ENCODE peak calls at places on chromosomes 1 and 21, in four cellular contexts. T is ovary, K is fibroblast of lung, B is substantia nigra. X is an unnamed sample.

GRCh38 chr21:34199121-34199910 is 125.9 kb downstream of the MRPS6 start:
- DNase-seq in K (no peak), T (no peak), B (no peak), X (no peak)

GRCh38 chr1:4636186-4636585 is 18.2 kb upstream of the AJAP1 start:
- DNase-seq in B (no peak), T (no peak), K (no peak), X (no peak)

GRCh38 chr1:74235153-74235552 is at the start of gene TNNI3K:
- DNase-seq in K (no peak), B (no peak), T (no peak), X (no peak)

GRCh38 chr1:29758764-29759499 is 522.6 kb downstream of the PTPRU start:
- DNase-seq in T (no peak), K (no peak), B (no peak), X (no peak)

GRCh38 chr1:36542962-36543515 is 60.3 kb upstream of the CSF3R start:
- DNase-seq in T (no peak), B (no peak), K (no peak), X (no peak)

GRCh38 chr1:184296466-184297243 is 90.2 kb upstream of the C1orf21 start:
- DNase-seq in K (peak), B (peak), T (peak), X (peak)

GRCh38 chr1:43936470-43937151 is 3.0 kb downstream of the ARTN start:
- DNase-seq in K (peak), T (peak), B (no peak), X (no peak)

GRCh38 chr1:97907886-97908285 is 12.9 kb downstream of the DPYD start:
- DNase-seq in B (no peak), K (no peak), T (no peak), X (no peak)

GRCh38 chr1:46097149-46097472 is 35.3 kb downstream of the PIK3R3 start:
- DNase-seq in K (no peak), T (no peak), B (no peak), X (no peak)

GRCh38 chr1:183804916-183805734 is at the start of gene RGL1:
- DNase-seq in T (peak), K (peak), B (peak), X (peak)

GRCh38 chr1:221687731-221688487 is 54.0 kb downstream of the DUSP10 start:
- DNase-seq in B (no peak), T (no peak), K (peak), X (no peak)

GRCh38 chr1:155455588-155456195 is 106.9 kb downstream of the ASH1L start:
- DNase-seq in K (peak), T (no peak), B (no peak), X (no peak)

GRCh38 chr1:43968348-43968948 is 1.4 kb upstream of the DPH2 start:
- DNase-seq in B (no peak), K (no peak), T (no peak), X (no peak)

DNA sequence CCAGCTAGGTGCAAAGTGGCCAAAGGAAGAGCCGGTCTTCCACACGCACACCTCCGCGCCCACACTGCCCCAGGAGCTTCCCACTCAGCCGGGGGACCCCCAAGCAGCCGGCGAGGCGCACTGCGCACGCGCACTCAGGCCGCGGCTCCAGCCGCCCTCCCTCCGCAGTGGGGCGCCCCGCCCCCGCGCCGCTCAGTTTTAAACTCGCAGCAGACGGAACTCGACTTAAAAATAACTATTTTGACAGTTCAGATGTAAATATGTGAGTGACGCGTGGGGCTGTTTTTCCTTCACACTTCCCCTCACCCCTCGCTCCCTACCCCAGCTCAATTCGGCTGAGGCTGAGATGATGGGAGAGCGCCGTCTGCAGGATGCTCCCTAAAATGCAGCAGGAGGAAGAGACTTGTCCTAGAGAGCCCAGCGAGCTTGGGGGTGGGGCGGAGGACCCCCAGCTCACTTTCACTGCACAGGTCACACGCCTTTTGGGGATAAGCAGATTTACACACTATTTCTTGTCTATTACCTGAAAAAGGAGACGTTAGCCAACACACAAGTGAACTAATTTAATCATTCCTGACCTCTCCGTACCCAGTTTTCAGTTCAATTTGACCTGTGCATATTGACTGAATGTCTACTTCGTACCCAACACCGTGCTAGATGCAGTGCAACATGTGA is 8.9 kb upstream of the LEMD1 start:
- DNase-seq in K (peak), T (peak), B (peak), X (no peak)
- H3K27ac ChIP-seq in K (no peak), T (no peak), B (no peak), X (no peak)

GRCh38 chr1:226826479-226827245 is 43.8 kb upstream of the PSEN2 start:
- DNase-seq in K (no peak), T (no peak), B (no peak), X (no peak)

GRCh38 chr1:226827968-226828513 is 42.4 kb upstream of the PSEN2 start:
- DNase-seq in B (peak), K (peak), T (peak), X (peak)

GRCh38 chr1:226825746-226826100 is 44.7 kb upstream of the PSEN2 start:
- DNase-seq in T (no peak), K (no peak), B (no peak), X (no peak)

GRCh38 chr1:226829105-226829504 is 41.3 kb upstream of the PSEN2 start:
- DNase-seq in B (no peak), T (no peak), K (no peak), X (no peak)

DNA sequence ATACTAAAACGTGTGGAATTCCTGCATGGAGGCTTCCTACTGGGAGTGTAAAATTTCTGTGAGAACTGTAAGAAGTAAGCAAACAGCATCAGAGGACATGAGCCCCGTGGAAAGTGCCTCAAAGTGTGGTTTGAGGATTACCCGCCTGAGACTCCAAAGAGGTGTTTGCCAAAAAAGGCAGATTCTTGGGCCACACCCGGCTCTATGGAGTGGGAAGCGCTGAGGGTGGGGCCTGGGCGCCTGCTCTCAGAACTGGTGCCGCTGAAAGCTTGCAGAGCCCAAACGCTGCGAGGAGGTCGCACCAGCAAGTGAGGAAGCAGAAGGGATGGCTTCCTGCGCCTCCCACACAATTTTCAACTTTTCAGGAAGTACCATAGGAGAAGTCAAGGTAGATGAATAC is 43.0 kb upstream of the PSEN2 start:
- DNase-seq in B (no peak), T (peak), K (no peak), X (peak)
- H3K27ac ChIP-seq in B (peak), T (peak), K (peak), X (peak)

GRCh38 chr1:235369802-235370201 is 2.6 kb downstream of the TBCE start:
- DNase-seq in K (no peak), B (no peak), T (no peak), X (no peak)

GRCh38 chr1:235367000-235367908 is at the start of gene TBCE:
- DNase-seq in T (peak), K (peak), B (peak), X (peak)

GRCh38 chr1:235368428-235368827 is 1.2 kb downstream of the TBCE start:
- DNase-seq in B (no peak), T (no peak), K (no peak), X (no peak)

GRCh38 chr1:235366286-235366685 is 941 bp upstream of the TBCE start:
- DNase-seq in T (no peak), K (no peak), B (no peak), X (no peak)
- H3K27ac ChIP-seq in T (no peak), K (peak), B (no peak), X (peak)

DNA sequence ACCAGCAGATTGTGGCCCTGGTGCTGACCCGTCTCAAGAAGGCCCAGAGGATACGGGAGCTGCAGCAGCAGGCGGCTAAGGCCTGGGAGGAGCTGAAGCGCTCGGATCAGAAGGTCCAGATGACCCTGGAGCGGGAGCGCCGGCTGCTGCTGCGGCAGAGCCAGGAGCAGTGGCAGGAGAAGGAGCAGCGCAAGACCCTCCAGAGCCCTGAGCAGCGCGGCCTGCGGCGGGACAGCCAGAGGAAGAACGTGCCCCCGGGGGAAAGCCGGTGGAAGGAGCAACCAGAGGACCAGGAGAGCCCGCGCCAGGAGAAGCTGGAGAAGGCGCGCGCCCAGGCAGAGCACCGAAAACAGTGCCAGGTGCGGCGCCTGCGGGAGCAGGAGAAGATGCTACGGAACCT is 1.0 kb downstream of the CCDC185 start:
- DNase-seq in T (no peak), K (no peak), B (no peak), X (no peak)
- H3K27ac ChIP-seq in T (no peak), K (no peak), B (no peak), X (no peak)

GRCh38 chr1:71462247-71462646 is 381.4 kb upstream of the ZRANB2 start:
- DNase-seq in B (no peak), T (no peak), K (no peak), X (no peak)
- H3K27ac ChIP-seq in B (no peak), T (no peak), K (no peak), X (no peak)

GRCh38 chr21:25896657-25897056 is 161.9 kb downstream of the GABPA start:
- DNase-seq in T (no peak), B (no peak), K (no peak), X (no peak)
- H3K27ac ChIP-seq in T (no peak), B (peak), K (no peak), X (no peak)

DNA sequence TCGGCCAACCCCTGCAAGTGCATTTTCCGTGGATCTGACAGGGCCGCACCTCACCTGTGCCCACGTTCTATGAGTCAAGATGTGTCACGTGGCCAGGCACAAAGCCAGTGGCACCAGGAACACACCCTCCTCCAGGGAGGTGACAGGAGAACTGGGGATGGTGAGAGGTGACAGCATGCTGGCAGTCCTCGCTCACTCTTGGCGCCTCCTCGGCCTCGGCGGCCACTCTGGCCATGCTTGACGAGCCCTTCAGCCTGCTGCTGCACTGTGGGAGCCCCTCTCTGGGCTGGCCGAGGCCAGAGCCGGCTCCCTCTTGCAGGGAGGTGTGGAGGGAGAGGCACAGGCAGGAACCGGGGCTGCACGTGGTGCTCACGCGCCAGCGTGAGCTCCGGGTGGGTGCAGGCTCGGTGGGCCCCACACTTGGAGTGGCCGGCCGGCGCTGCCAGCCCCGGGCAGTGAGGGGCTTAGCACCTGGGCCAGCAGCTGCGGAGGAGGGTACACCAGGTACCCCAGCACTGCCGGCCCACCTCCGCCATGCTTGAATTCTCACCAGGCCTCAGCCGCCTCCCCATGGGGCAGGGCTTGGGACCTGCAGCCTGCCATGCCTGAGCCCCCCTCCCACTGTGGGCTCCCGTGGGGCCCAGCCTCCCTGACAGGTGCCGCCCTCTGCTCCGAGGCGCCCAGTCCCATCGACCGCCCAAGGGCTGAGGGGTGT is 11.6 kb upstream of the TTC34 start:
- DNase-seq in K (no peak), T (no peak), B (no peak), X (no peak)
- H3K27ac ChIP-seq in K (no peak), T (no peak), B (no peak), X (no peak)

GRCh38 chr1:6353948-6354658 is 39.5 kb downstream of the ACOT7 start:
- DNase-seq in K (no peak), B (no peak), T (no peak), X (peak)

GRCh38 chr1:6357243-6357929 is 36.2 kb downstream of the ACOT7 start:
- DNase-seq in K (no peak), T (no peak), B (no peak), X (no peak)

GRCh38 chr1:6355621-6356020 is 37.9 kb downstream of the ACOT7 start:
- DNase-seq in K (no peak), T (no peak), B (no peak), X (no peak)

GRCh38 chr1:6353605-6353947 is 40.0 kb downstream of the ACOT7 start:
- DNase-seq in B (no peak), T (no peak), K (no peak), X (no peak)

DNA sequence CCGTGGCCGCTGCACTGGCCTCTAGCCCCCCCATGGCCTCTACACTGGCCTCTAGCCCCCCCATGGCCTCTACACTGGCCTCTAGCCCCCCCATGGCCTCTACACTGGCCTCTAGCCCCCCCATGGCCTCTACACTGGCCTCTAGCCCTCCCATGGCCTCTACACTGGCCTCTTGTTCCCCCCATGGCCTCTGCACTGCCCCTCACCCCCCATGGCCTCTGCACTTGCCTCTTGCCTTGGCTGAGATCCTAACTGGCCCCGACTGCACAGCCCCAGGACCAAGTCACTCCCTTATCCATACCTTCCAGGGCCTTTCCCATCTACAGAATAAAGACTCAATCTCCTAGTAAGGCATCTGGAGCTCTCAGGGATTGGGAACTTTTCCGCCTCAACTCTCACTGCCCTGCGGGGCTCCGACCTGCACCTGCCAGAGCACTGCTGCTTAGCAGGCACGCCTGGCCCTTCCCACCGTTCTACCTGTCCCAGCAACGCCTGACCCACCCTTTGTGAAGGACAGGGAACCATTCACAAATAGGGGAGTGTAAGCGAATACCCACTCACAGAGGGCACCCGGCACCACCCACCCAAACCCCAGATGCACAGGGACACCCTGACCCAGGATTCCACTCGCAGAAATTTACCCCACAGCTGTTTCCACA is 38.8 kb downstream of the ACOT7 start:
- DNase-seq in T (no peak), K (no peak), B (no peak), X (no peak)
- H3K27ac ChIP-seq in T (no peak), K (no peak), B (no peak), X (no peak)

DNA sequence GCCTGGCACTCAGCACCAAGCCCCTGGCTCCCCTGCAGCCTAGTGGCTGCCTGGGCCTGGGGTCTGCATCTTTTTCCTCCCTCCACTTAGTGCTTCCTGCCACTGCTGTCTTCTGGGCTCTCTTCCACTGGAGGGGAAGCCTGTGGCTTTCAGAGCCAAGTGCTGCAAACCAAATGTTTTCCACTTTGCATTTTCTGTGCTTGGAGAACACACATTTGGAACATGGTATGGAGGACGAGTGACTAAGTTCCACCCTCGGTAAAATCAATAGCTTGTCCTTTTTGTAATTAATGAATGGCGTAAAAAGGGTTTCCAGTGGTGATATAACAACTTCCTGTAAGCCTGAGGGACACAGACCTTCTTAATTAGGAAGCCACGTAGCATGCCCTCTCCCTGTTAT is 10.1 kb upstream of the GPR153 start:
- DNase-seq in B (no peak), K (no peak), T (no peak), X (no peak)
- H3K27ac ChIP-seq in B (no peak), K (no peak), T (no peak), X (no peak)

GRCh38 chr1:225772848-225773247 is 4.8 kb upstream of the SRP9 start:
- DNase-seq in B (no peak), K (no peak), T (peak), X (no peak)
- H3K27ac ChIP-seq in B (no peak), K (no peak), T (no peak), X (no peak)

X was measured in gastrocnemius medialis.